ENCODE peak calls at places on chromosomes 6 and 20, in seven cellular contexts. M is adrenal gland, S is gastrocnemius medialis, D is stomach, G is sigmoid colon, Y is Peyer's patch, O is IMR-90. X is an unnamed sample.

GRCh38 chr6:128527375-128527774 is 7.0 kb upstream of the PTPRK start:
- DNase-seq in G (no peak), O (no peak), Y (no peak), D (no peak), M (no peak), S (no peak), X (no peak)

GRCh38 chr6:74879970-74880369 is 325.9 kb downstream of the COL12A1 start:
- DNase-seq in O (peak; percentile 22), S (no peak), G (no peak), M (no peak), Y (no peak), D (no peak), X (no peak)

GRCh38 chr6:140050232-140050995 is 676.0 kb upstream of the CITED2 start:
- DNase-seq in S (peak; percentile 52), M (no peak), Y (no peak), D (no peak), O (peak; percentile 72), G (no peak), X (no peak)

GRCh38 chr6:100186552-100186951 is 192.5 kb upstream of the MCHR2 start:
- DNase-seq in O (peak; percentile 48), G (no peak), M (no peak), S (no peak), D (no peak), Y (no peak), X (no peak)

GRCh38 chr6:139374357-139375238 is at the start of gene CITED2:
- DNase-seq in G (peak; percentile 98), Y (peak; percentile 98), D (peak; percentile 95), O (peak; percentile 96), M (peak; percentile 95), S (peak; percentile 94), X (peak; percentile 93)

GRCh38 chr20:58712116-58712822 is 19.7 kb downstream of the NPEPL1 start:
- DNase-seq in S (peak; percentile 9), M (peak; percentile 12), Y (peak; percentile 29), O (no peak), G (peak; percentile 47), D (peak; percentile 17), X (peak; percentile 9)

GRCh38 chr6:150189176-150189575 is 46.3 kb downstream of the PPP1R14C start:
- DNase-seq in G (no peak), D (no peak), S (no peak), O (no peak), M (no peak), Y (no peak), X (no peak)

GRCh38 chr20:50731930-50732690 is 730 bp downstream of the PARD6B start:
- DNase-seq in O (no peak), Y (no peak), S (no peak), G (no peak), D (no peak), M (peak; percentile 40), X (no peak)

GRCh38 chr6:44658571-44658970 is 271.1 kb downstream of the CDC5L start:
- DNase-seq in Y (no peak), D (no peak), O (no peak), G (no peak), S (no peak), M (no peak), X (no peak)

GRCh38 chr20:51797357-51798025 is 4.8 kb downstream of the SALL4 start:
- DNase-seq in O (peak; percentile 15), G (no peak), D (no peak), S (no peak), M (no peak), Y (no peak), X (no peak)

GRCh38 chr6:117280922-117281321 is 15.6 kb downstream of the VGLL2 start:
- DNase-seq in D (no peak), S (no peak), O (no peak), M (no peak), G (no peak), Y (no peak), X (no peak)

GRCh38 chr6:30721198-30722024 is 1.3 kb downstream of the TUBB start:
- DNase-seq in O (peak; percentile 87), M (peak; percentile 94), Y (peak; percentile 96), S (peak; percentile 88), D (peak; percentile 94), G (peak; percentile 96), X (peak; percentile 91)

GRCh38 chr20:25223179-25223661 is 24.7 kb upstream of the PYGB start:
- DNase-seq in S (no peak), O (peak; percentile 97), Y (peak; percentile 62), G (no peak), D (peak; percentile 69), M (no peak), X (no peak)

GRCh38 chr6:74280130-74280692 is 584.2 kb downstream of the CD109 start:
- DNase-seq in Y (no peak), D (no peak), M (no peak), O (no peak), S (no peak), G (no peak), X (no peak)

GRCh38 chr20:61977387-61977786 is 88.3 kb downstream of the TAF4 start:
- DNase-seq in O (no peak), M (no peak), Y (no peak), G (peak; percentile 33), S (no peak), D (no peak), X (no peak)

GRCh38 chr20:9331707-9332435 is 182.5 kb upstream of the LAMP5 start:
- DNase-seq in Y (no peak), D (no peak), O (no peak), S (no peak), G (no peak), M (no peak), X (no peak)

GRCh38 chr20:9334866-9335265 is 179.5 kb upstream of the LAMP5 start:
- DNase-seq in D (no peak), Y (no peak), G (no peak), M (no peak), S (no peak), O (no peak), X (no peak)

GRCh38 chr20:9330151-9330550 is 184.2 kb upstream of the LAMP5 start:
- DNase-seq in G (no peak), M (no peak), S (no peak), Y (no peak), D (peak; percentile 53), O (no peak), X (no peak)

GRCh38 chr20:9329356-9330092 is 184.9 kb upstream of the LAMP5 start:
- DNase-seq in S (no peak), Y (no peak), D (no peak), G (no peak), O (no peak), M (no peak), X (no peak)

DNA sequence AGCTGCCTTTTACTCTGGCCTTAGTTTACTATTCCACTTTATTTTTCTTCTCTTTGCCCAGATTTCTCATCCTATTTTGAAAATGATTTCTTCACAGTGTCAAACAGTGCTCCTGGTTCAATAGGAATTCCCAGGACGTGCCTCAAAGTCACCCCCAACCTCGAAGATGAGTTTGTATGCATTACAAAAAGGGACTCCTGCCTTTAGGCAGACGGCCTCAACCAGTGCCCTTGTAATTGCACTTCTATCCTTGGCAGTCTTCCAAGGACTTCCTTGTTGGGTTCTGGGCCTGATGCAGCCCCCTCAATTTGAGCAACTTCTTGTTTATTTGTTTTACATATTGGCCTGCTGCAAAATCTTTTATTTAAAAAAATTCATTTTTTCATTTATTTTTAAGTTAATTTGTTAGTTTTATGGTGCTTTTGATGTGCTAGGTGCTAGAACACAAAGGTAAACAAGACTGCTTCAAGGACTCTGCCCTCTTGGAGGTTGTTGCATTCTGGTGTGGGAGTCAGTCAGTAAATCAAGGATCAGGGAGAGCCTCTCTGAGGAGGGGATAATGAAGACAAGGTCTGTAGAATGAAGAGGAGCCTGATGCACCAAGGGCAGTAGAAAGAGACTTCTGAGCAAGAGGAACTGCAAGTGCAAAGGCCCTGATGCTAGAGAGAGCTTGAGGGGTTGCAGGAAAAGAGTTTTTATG is 181.5 kb upstream of the LAMP5 start:
- DNase-seq in O (no peak), S (no peak), G (no peak), D (no peak), M (no peak), Y (no peak), X (no peak)
- TF ChIP-seq POLR2A in O (no peak), S (no peak), G (no peak), D (no peak), M (no peak), Y (no peak), X (no peak)

DNA sequence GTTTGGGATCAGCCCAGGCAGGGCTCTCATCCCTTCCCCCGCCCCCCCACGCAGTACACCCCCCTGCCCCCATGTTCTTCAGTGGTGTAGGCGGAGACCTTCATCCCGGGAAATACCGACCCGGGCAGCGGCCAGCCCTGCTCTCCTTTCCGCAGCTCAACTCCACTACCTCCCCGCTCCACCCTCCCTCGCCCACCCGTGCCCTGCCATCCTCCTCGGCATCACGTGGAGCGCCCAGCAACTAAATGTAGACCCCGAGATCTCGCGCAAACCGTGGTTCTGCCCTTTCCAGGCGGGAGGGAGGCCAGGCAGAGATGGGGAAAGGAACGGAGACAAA is 1932.2 kb upstream of the DEFB115 start:
- DNase-seq in Y (no peak), D (no peak), M (no peak), S (no peak), G (no peak), O (no peak), X (no peak)
- H3K27ac ChIP-seq in Y (no peak overlapping the region), D (no peak overlapping the region), M (no peak overlapping the region), S (no peak overlapping the region), G (no peak overlapping the region), O (no peak overlapping the region), X (no peak overlapping the region)

DNA sequence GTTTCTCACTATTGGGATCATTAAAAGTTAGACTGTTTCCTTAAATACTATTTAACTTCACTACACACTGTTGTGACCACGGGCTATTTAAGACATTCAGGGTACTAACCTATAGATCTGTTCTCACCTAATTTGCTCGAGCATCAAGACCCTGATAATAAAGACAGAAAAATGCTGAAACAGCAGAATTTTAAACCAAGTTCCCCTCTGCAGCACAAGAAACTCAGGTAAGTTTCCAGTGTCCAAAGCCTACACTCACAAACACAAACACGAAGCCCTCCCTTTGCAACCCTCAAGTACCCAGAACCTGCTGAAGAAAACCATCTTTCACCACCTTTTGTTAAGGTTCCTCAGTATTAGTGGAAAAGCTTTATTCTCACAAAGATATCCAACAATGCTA is 4.0 kb downstream of the SNX5 start:
- DNase-seq in S (no peak), G (no peak), O (no peak), M (no peak), Y (no peak), D (no peak), X (no peak)
- H3K4me1 ChIP-seq in S (peaks cover 66% of the 10 kb centered on the region), G (peaks cover 76% of the 10 kb centered on the region), O (peaks cover 15% of the 10 kb centered on the region), M (peaks cover 70% of the 10 kb centered on the region), Y (no peaks in the 10 kb centered on the region), D (peaks cover 80% of the 10 kb centered on the region), X (no peaks in the 10 kb centered on the region)

GRCh38 chr6:132820629-132821381 is 6.4 kb downstream of the RPS12 start:
- DNase-seq in Y (no peak), O (peak; percentile 52), D (no peak), S (no peak), G (no peak), M (no peak), X (no peak)

GRCh38 chr6:132816665-132817064 is 2.3 kb downstream of the RPS12 start:
- DNase-seq in Y (no peak), G (no peak), D (no peak), M (no peak), O (no peak), S (no peak), X (no peak)

GRCh38 chr6:132817554-132818403 is 3.4 kb downstream of the RPS12 start:
- DNase-seq in O (no peak), G (no peak), S (no peak), M (no peak), Y (no peak), D (no peak), X (no peak)

GRCh38 chr6:132818404-132819359 is 4.3 kb downstream of the RPS12 start:
- DNase-seq in S (peak; percentile 42), D (no peak), M (no peak), O (peak; percentile 30), Y (no peak), G (no peak), X (no peak)

GRCh38 chr6:132819405-132820145 is 5.2 kb downstream of the RPS12 start:
- DNase-seq in G (no peak), M (no peak), S (no peak), Y (no peak), O (peak; percentile 51), D (no peak), X (no peak)
- TF ChIP-seq POLR2A in G (no peak), M (no peak), S (no peak), Y (no peak), O (no peak), D (no peak), X (no peak)